ENCODE peak calls at places on chromosome 5, in four cellular contexts. W is prostate gland, I is HCT116, R is H1. Q is an unnamed sample.

GRCh38 chr5:81232449-81233079 is 558 bp upstream of the CKMT2 start:
- DNase-seq in W (no peak), I (no peak), R (no peak), Q (peak; percentile 85)

GRCh38 chr5:88833371-88834107 is 49.4 kb downstream of the MEF2C start:
- DNase-seq in W (no peak), I (no peak), R (no peak), Q (peak; percentile 36)

GRCh38 chr5:80672140-80672736 is 17.5 kb upstream of the DHFR start:
- DNase-seq in W (peak; percentile 70), I (peak; percentile 54), R (no peak), Q (peak; percentile 29)

GRCh38 chr5:154309805-154310204 is 119.3 kb downstream of the GALNT10 start:
- DNase-seq in W (no peak), I (no peak), R (no peak), Q (no peak)

GRCh38 chr5:43646997-43647396 is 44.0 kb downstream of the NNT start:
- DNase-seq in W (no peak), I (no peak), R (no peak), Q (no peak)

GRCh38 chr5:78905084-78905938 is 79.8 kb downstream of the ARSB start:
- DNase-seq in W (no peak), I (no peak), R (no peak), Q (no peak)

GRCh38 chr5:132962429-132962928 is 955 bp downstream of the AFF4 start:
- DNase-seq in W (peak; percentile 47), I (peak; percentile 32), R (no peak), Q (no peak)

GRCh38 chr5:10030219-10030831 is 219.4 kb downstream of the ATPSCKMT start:
- DNase-seq in W (no peak), I (peak; percentile 23), R (no peak), Q (no peak)

GRCh38 chr5:50966986-50967385 is 300.5 kb downstream of the PARP8 start:
- DNase-seq in W (no peak), I (no peak), R (no peak), Q (no peak)

GRCh38 chr5:174736351-174736721 is 12.0 kb downstream of the MSX2 start:
- DNase-seq in W (no peak), I (no peak), R (no peak), Q (no peak)

GRCh38 chr5:124948754-124949275 is 202.4 kb upstream of the ZNF608 start:
- DNase-seq in W (no peak), I (no peak), R (no peak), Q (no peak)

DNA sequence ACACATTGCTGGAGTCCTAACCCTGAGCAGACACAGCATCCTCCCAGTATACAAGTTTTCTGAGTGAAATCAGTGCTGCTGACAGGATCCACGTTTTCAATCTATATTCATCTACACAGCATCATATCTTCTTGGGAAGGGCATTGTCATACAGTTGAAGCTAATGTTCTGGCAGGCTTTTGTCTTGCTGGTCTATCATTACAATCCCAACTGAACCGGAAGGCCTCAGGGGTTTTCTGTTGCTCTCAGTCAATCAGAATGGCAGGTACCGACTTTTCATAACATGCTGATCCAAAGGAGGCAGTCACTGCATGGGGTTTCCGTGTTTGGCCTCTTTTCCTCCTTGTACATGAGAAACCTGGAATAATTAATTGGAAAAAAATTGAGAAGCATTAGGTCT is 2118.8 kb upstream of the WWC1 start:
- DNase-seq in W (no peak), I (no peak), R (no peak), Q (no peak)
- TF ChIP-seq CTCF in W (no peak), I (no peak), R (no peak), Q (no peak)

GRCh38 chr5:68220260-68220659 is 4.7 kb downstream of the PIK3R1 start:
- DNase-seq in W (no peak), I (no peak), R (no peak), Q (no peak)

GRCh38 chr5:68221488-68221887 is 5.9 kb downstream of the PIK3R1 start:
- DNase-seq in W (no peak), I (no peak), R (no peak), Q (no peak)

GRCh38 chr5:68220914-68221313 is 5.4 kb downstream of the PIK3R1 start:
- DNase-seq in W (no peak), I (no peak), R (no peak), Q (no peak)

GRCh38 chr5:68222824-68223354 is 7.3 kb downstream of the PIK3R1 start:
- DNase-seq in W (no peak), I (no peak), R (no peak), Q (no peak)

GRCh38 chr5:68222310-68222709 is 6.8 kb downstream of the PIK3R1 start:
- DNase-seq in W (peak; percentile 31), I (no peak), R (no peak), Q (no peak)
- H3K4me1 ChIP-seq in W (peaks cover 8% of the 10 kb centered on the region), I (no peaks in the 10 kb centered on the region), R (no peaks in the 10 kb centered on the region), Q (peaks cover 100% of the 10 kb centered on the region)

DNA sequence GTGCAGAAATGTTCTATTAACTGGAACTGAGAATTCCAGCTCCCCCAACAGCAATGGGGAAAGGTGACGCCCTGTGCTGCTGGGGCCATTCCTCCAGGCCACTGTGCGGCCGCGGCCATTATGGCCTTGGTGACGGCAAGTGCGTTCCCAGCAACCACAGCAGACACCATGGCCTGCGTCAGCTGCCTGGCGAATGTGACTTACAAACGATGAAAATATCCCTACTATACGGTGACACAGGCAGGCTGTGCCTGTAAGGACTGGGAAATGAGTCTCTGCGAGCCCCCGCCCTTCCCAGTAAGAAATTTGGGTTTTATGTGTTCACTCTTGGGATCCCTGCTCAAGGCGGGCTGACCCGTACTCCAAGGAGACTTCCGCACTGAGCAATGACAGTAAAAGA is 20.6 kb downstream of the CLPTM1L start:
- DNase-seq in W (no peak), I (no peak), R (no peak), Q (no peak)
- H3K27ac ChIP-seq in W (no peak overlapping the region), I (no peak overlapping the region), R (no peak overlapping the region), Q (no peak overlapping the region)

DNA sequence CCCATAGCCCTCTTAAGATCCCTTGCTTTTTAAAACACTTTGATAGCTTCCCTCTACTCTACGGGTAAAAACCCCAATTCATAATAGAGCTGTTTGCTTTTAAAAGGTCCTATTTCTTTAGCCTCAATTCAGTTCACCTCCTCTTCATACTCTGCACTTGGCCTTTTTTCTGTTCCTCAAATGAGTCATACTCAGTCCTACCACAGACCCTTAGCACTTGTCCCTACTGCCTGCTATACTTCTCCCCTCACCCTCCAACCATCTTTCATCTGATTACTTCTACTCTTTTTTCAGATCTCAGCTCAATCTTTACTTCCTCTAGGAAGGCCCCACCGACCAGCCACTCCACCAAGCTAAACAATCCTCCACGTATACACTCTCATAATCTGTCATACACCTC is 2.5 kb downstream of the HDAC3 start:
- DNase-seq in W (no peak), I (no peak), R (no peak), Q (no peak)
- TF ChIP-seq CTCF in W (no peak), I (no peak), R (no peak), Q (no peak)

GRCh38 chr5:142811840-142812557 is 41.8 kb downstream of the ARHGAP26 start:
- DNase-seq in W (no peak), I (no peak), R (no peak), Q (no peak)
- H3K4me1 ChIP-seq in W (peaks cover 2% of the 10 kb centered on the region), I (peaks cover 51% of the 10 kb centered on the region), R (peaks cover 5% of the 10 kb centered on the region), Q (peaks cover 100% of the 10 kb centered on the region)

GRCh38 chr5:76952795-76953536 is at the start of gene CRHBP:
- DNase-seq in W (no peak), I (no peak), R (no peak), Q (no peak)

GRCh38 chr5:76956033-76956432 is 3.2 kb downstream of the CRHBP start:
- DNase-seq in W (no peak), I (no peak), R (no peak), Q (no peak)

GRCh38 chr5:76958976-76959767 is 6.3 kb downstream of the CRHBP start:
- DNase-seq in W (no peak), I (no peak), R (no peak), Q (no peak)

GRCh38 chr5:76954383-76954763 is 1.5 kb downstream of the CRHBP start:
- DNase-seq in W (no peak), I (no peak), R (no peak), Q (no peak)

DNA sequence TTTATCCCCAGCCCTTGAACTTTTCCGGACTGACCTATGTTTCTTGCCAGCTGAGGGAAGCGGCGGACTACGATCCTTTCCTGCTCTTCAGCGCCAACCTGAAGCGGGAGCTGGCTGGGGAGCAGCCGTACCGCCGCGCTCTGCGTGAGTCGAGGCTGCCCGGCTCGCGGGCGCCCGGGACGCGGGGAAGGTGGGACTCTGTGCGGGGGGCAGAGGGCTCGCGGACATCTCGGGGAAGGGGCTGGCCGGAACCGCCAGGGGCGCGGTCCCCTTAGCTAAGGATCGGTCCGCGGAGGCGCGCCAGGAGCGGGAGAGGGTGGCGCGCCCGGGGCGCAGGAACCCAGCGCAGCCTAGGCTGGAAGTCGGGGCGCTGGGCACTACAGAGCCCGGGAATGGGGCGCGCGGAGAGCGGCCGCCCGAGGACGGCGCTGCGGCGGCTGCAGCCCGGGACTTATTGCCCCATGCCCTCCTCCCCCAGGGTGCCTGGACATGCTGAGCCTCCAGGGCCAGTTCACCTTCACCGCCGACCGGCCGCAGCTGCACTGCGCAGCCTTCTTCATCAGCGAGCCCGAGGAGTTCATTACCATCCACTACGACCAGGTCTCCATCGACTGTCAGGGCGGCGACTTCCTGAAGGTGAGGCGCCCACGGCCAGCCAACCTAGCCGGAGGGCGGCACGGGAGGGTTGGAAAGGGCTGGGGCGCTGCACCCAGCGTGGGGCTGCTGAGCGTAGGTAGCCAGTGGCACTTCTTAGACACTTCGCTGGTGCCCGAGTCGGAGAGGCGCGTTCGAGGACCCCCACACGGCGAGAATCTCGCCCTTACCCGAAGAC is 922 bp downstream of the CRHBP start:
- DNase-seq in W (no peak), I (no peak), R (no peak), Q (no peak)
- H3K27ac ChIP-seq in W (no peak overlapping the region), I (no peak overlapping the region), R (no peak overlapping the region), Q (peak overlapping the region; percentile 10)

GRCh38 chr5:53041740-53042139 is 52.6 kb downstream of the ITGA2 start:
- DNase-seq in W (no peak), I (no peak), R (no peak), Q (no peak)
- TF ChIP-seq CTCF in W (no peak), I (no peak), R (no peak), Q (no peak)

GRCh38 chr5:1110260-1110929 is 1.5 kb downstream of the SLC12A7 start:
- DNase-seq in W (no peak), I (no peak), R (no peak), Q (no peak)
- H3K4me1 ChIP-seq in W (peaks cover 3% of the 10 kb centered on the region), I (peaks cover 8% of the 10 kb centered on the region), R (peaks cover 44% of the 10 kb centered on the region), Q (peaks cover 67% of the 10 kb centered on the region)